ENCODE peak calls at places on chromosomes 6 and 20, in six cellular contexts. One of them, this sample, is unnamed.

GRCh38 chr20:22962567-22963439 is 72.3 kb upstream of the SSTR4 start:
- DNase-seq in stimulated activated CD4-positive, alpha-beta T cell treated with anti-CD3 and anti-CD28 coated beads, Interleukin-2, amount 100 ng/mL, for 24 hours: no peak
- DNase-seq in activated T-cell treated with anti-CD3 and anti-CD28 coated beads, Interleukin-2, amount 50 U/mL, for 72 hours: no peak
- DNase-seq in kidney: no peak
- DNase-seq in Calu3: no peak
- DNase-seq in OCI-LY7: no peak
- DNase-seq in this sample: no peak

GRCh38 chr20:11891827-11892521 is 25.7 kb upstream of the BTBD3 start:
- DNase-seq in activated T-cell treated with anti-CD3 and anti-CD28 coated beads, Interleukin-2, amount 50 U/mL, for 72 hours: peak; percentile 70
- DNase-seq in stimulated activated CD4-positive, alpha-beta T cell treated with anti-CD3 and anti-CD28 coated beads, Interleukin-2, amount 100 ng/mL, for 24 hours: peak; percentile 54
- DNase-seq in OCI-LY7: no peak
- DNase-seq in kidney: peak; percentile 71
- DNase-seq in Calu3: peak; percentile 63
- DNase-seq in this sample: peak; percentile 83

GRCh38 chr6:137749595-137750215 is 117.4 kb upstream of the TNFAIP3 start:
- DNase-seq in stimulated activated CD4-positive, alpha-beta T cell treated with anti-CD3 and anti-CD28 coated beads, Interleukin-2, amount 100 ng/mL, for 24 hours: no peak
- DNase-seq in OCI-LY7: no peak
- DNase-seq in kidney: no peak
- DNase-seq in activated T-cell treated with anti-CD3 and anti-CD28 coated beads, Interleukin-2, amount 50 U/mL, for 72 hours: no peak
- DNase-seq in Calu3: no peak
- DNase-seq in this sample: peak; percentile 45

GRCh38 chr6:9225441-9225871 is 790.1 kb upstream of the SLC35B3 start:
- DNase-seq in kidney: no peak
- DNase-seq in Calu3: no peak
- DNase-seq in OCI-LY7: no peak
- DNase-seq in stimulated activated CD4-positive, alpha-beta T cell treated with anti-CD3 and anti-CD28 coated beads, Interleukin-2, amount 100 ng/mL, for 24 hours: no peak
- DNase-seq in activated T-cell treated with anti-CD3 and anti-CD28 coated beads, Interleukin-2, amount 50 U/mL, for 72 hours: no peak
- DNase-seq in this sample: no peak

GRCh38 chr6:149846321-149846720 is 17.8 kb downstream of the LRP11 start:
- DNase-seq in kidney: peak; percentile 83
- DNase-seq in stimulated activated CD4-positive, alpha-beta T cell treated with anti-CD3 and anti-CD28 coated beads, Interleukin-2, amount 100 ng/mL, for 24 hours: no peak
- DNase-seq in Calu3: peak; percentile 68
- DNase-seq in OCI-LY7: no peak
- DNase-seq in activated T-cell treated with anti-CD3 and anti-CD28 coated beads, Interleukin-2, amount 50 U/mL, for 72 hours: no peak
- DNase-seq in this sample: peak; percentile 72

GRCh38 chr20:701401-702129 is 26.0 kb upstream of the SCRT2 start:
- DNase-seq in Calu3: no peak
- DNase-seq in OCI-LY7: no peak
- DNase-seq in activated T-cell treated with anti-CD3 and anti-CD28 coated beads, Interleukin-2, amount 50 U/mL, for 72 hours: no peak
- DNase-seq in kidney: no peak
- DNase-seq in stimulated activated CD4-positive, alpha-beta T cell treated with anti-CD3 and anti-CD28 coated beads, Interleukin-2, amount 100 ng/mL, for 24 hours: no peak
- DNase-seq in this sample: no peak

GRCh38 chr6:159642995-159643394 is 50.0 kb downstream of the SOD2 start:
- DNase-seq in kidney: no peak
- DNase-seq in Calu3: no peak
- DNase-seq in stimulated activated CD4-positive, alpha-beta T cell treated with anti-CD3 and anti-CD28 coated beads, Interleukin-2, amount 100 ng/mL, for 24 hours: no peak
- DNase-seq in OCI-LY7: no peak
- DNase-seq in activated T-cell treated with anti-CD3 and anti-CD28 coated beads, Interleukin-2, amount 50 U/mL, for 72 hours: no peak
- DNase-seq in this sample: no peak

GRCh38 chr20:21237956-21238355 is 65.2 kb upstream of the XRN2 start:
- DNase-seq in activated T-cell treated with anti-CD3 and anti-CD28 coated beads, Interleukin-2, amount 50 U/mL, for 72 hours: no peak
- DNase-seq in OCI-LY7: no peak
- DNase-seq in Calu3: no peak
- DNase-seq in stimulated activated CD4-positive, alpha-beta T cell treated with anti-CD3 and anti-CD28 coated beads, Interleukin-2, amount 100 ng/mL, for 24 hours: no peak
- DNase-seq in kidney: no peak
- DNase-seq in this sample: peak; percentile 13

GRCh38 chr6:170018422-170019258 is 267.2 kb downstream of the ERMARD start:
- DNase-seq in Calu3: no peak
- DNase-seq in stimulated activated CD4-positive, alpha-beta T cell treated with anti-CD3 and anti-CD28 coated beads, Interleukin-2, amount 100 ng/mL, for 24 hours: no peak
- DNase-seq in kidney: no peak
- DNase-seq in OCI-LY7: no peak
- DNase-seq in activated T-cell treated with anti-CD3 and anti-CD28 coated beads, Interleukin-2, amount 50 U/mL, for 72 hours: no peak
- DNase-seq in this sample: no peak

GRCh38 chr20:51639206-51639832 is 96.8 kb upstream of the NFATC2 start:
- DNase-seq in stimulated activated CD4-positive, alpha-beta T cell treated with anti-CD3 and anti-CD28 coated beads, Interleukin-2, amount 100 ng/mL, for 24 hours: peak; percentile 80
- DNase-seq in Calu3: peak; percentile 86
- DNase-seq in OCI-LY7: peak; percentile 79
- DNase-seq in activated T-cell treated with anti-CD3 and anti-CD28 coated beads, Interleukin-2, amount 50 U/mL, for 72 hours: peak; percentile 73
- DNase-seq in kidney: no peak
- DNase-seq in this sample: peak; percentile 92

GRCh38 chr6:10658910-10659696 is 35.3 kb downstream of the C6orf52 start:
- DNase-seq in activated T-cell treated with anti-CD3 and anti-CD28 coated beads, Interleukin-2, amount 50 U/mL, for 72 hours: no peak
- DNase-seq in Calu3: no peak
- DNase-seq in kidney: no peak
- DNase-seq in OCI-LY7: no peak
- DNase-seq in stimulated activated CD4-positive, alpha-beta T cell treated with anti-CD3 and anti-CD28 coated beads, Interleukin-2, amount 100 ng/mL, for 24 hours: no peak
- DNase-seq in this sample: no peak

GRCh38 chr6:133609404-133610270 is 279.3 kb upstream of the TCF21 start:
- DNase-seq in OCI-LY7: no peak
- DNase-seq in Calu3: peak; percentile 77
- DNase-seq in kidney: no peak
- DNase-seq in stimulated activated CD4-positive, alpha-beta T cell treated with anti-CD3 and anti-CD28 coated beads, Interleukin-2, amount 100 ng/mL, for 24 hours: no peak
- DNase-seq in activated T-cell treated with anti-CD3 and anti-CD28 coated beads, Interleukin-2, amount 50 U/mL, for 72 hours: no peak
- DNase-seq in this sample: peak; percentile 36

GRCh38 chr6:84033523-84034451 is at the start of gene MRAP2:
- DNase-seq in kidney: peak; percentile 79
- DNase-seq in Calu3: peak; percentile 47
- DNase-seq in stimulated activated CD4-positive, alpha-beta T cell treated with anti-CD3 and anti-CD28 coated beads, Interleukin-2, amount 100 ng/mL, for 24 hours: peak; percentile 14
- DNase-seq in OCI-LY7: no peak
- DNase-seq in activated T-cell treated with anti-CD3 and anti-CD28 coated beads, Interleukin-2, amount 50 U/mL, for 72 hours: peak; percentile 6
- DNase-seq in this sample: peak; percentile 28

GRCh38 chr6:108752733-108753392 is 95.4 kb upstream of the ARMC2 start:
- DNase-seq in OCI-LY7: no peak
- DNase-seq in stimulated activated CD4-positive, alpha-beta T cell treated with anti-CD3 and anti-CD28 coated beads, Interleukin-2, amount 100 ng/mL, for 24 hours: no peak
- DNase-seq in activated T-cell treated with anti-CD3 and anti-CD28 coated beads, Interleukin-2, amount 50 U/mL, for 72 hours: no peak
- DNase-seq in kidney: no peak
- DNase-seq in Calu3: no peak
- DNase-seq in this sample: no peak

GRCh38 chr6:33609444-33610034 is 11.6 kb upstream of the ITPR3 start:
- DNase-seq in activated T-cell treated with anti-CD3 and anti-CD28 coated beads, Interleukin-2, amount 50 U/mL, for 72 hours: no peak
- DNase-seq in Calu3: no peak
- DNase-seq in stimulated activated CD4-positive, alpha-beta T cell treated with anti-CD3 and anti-CD28 coated beads, Interleukin-2, amount 100 ng/mL, for 24 hours: no peak
- DNase-seq in kidney: peak; percentile 75
- DNase-seq in OCI-LY7: peak; percentile 41
- DNase-seq in this sample: peak; percentile 62

GRCh38 chr20:61797200-61797599 is 268.5 kb downstream of the TAF4 start:
- DNase-seq in activated T-cell treated with anti-CD3 and anti-CD28 coated beads, Interleukin-2, amount 50 U/mL, for 72 hours: no peak
- DNase-seq in kidney: no peak
- DNase-seq in stimulated activated CD4-positive, alpha-beta T cell treated with anti-CD3 and anti-CD28 coated beads, Interleukin-2, amount 100 ng/mL, for 24 hours: no peak
- DNase-seq in Calu3: no peak
- DNase-seq in OCI-LY7: peak; percentile 75
- DNase-seq in this sample: no peak

GRCh38 chr6:105985816-105986632 is 100.1 kb upstream of the PRDM1 start:
- DNase-seq in OCI-LY7: no peak
- DNase-seq in stimulated activated CD4-positive, alpha-beta T cell treated with anti-CD3 and anti-CD28 coated beads, Interleukin-2, amount 100 ng/mL, for 24 hours: no peak
- DNase-seq in kidney: no peak
- DNase-seq in Calu3: no peak
- DNase-seq in activated T-cell treated with anti-CD3 and anti-CD28 coated beads, Interleukin-2, amount 50 U/mL, for 72 hours: no peak
- DNase-seq in this sample: no peak

GRCh38 chr6:101784094-101784493 is 390.6 kb downstream of the GRIK2 start:
- DNase-seq in kidney: no peak
- DNase-seq in Calu3: no peak
- DNase-seq in stimulated activated CD4-positive, alpha-beta T cell treated with anti-CD3 and anti-CD28 coated beads, Interleukin-2, amount 100 ng/mL, for 24 hours: no peak
- DNase-seq in activated T-cell treated with anti-CD3 and anti-CD28 coated beads, Interleukin-2, amount 50 U/mL, for 72 hours: no peak
- DNase-seq in OCI-LY7: no peak
- DNase-seq in this sample: no peak

GRCh38 chr6:50837589-50838445 is 19.1 kb downstream of the TFAP2B start:
- DNase-seq in stimulated activated CD4-positive, alpha-beta T cell treated with anti-CD3 and anti-CD28 coated beads, Interleukin-2, amount 100 ng/mL, for 24 hours: no peak
- DNase-seq in Calu3: no peak
- DNase-seq in activated T-cell treated with anti-CD3 and anti-CD28 coated beads, Interleukin-2, amount 50 U/mL, for 72 hours: no peak
- DNase-seq in kidney: no peak
- DNase-seq in OCI-LY7: no peak
- DNase-seq in this sample: no peak

GRCh38 chr6:12163744-12164507 is 126.2 kb upstream of the EDN1 start:
- DNase-seq in OCI-LY7: no peak
- DNase-seq in kidney: no peak
- DNase-seq in Calu3: no peak
- DNase-seq in activated T-cell treated with anti-CD3 and anti-CD28 coated beads, Interleukin-2, amount 50 U/mL, for 72 hours: no peak
- DNase-seq in stimulated activated CD4-positive, alpha-beta T cell treated with anti-CD3 and anti-CD28 coated beads, Interleukin-2, amount 100 ng/mL, for 24 hours: no peak
- DNase-seq in this sample: no peak

GRCh38 chr20:46774943-46775560 is 65.6 kb downstream of the SLC2A10 start:
- DNase-seq in kidney: no peak
- DNase-seq in OCI-LY7: no peak
- DNase-seq in Calu3: no peak
- DNase-seq in activated T-cell treated with anti-CD3 and anti-CD28 coated beads, Interleukin-2, amount 50 U/mL, for 72 hours: no peak
- DNase-seq in stimulated activated CD4-positive, alpha-beta T cell treated with anti-CD3 and anti-CD28 coated beads, Interleukin-2, amount 100 ng/mL, for 24 hours: no peak
- DNase-seq in this sample: no peak

GRCh38 chr20:12093062-12093796 is 175.5 kb downstream of the BTBD3 start:
- DNase-seq in stimulated activated CD4-positive, alpha-beta T cell treated with anti-CD3 and anti-CD28 coated beads, Interleukin-2, amount 100 ng/mL, for 24 hours: no peak
- DNase-seq in activated T-cell treated with anti-CD3 and anti-CD28 coated beads, Interleukin-2, amount 50 U/mL, for 72 hours: no peak
- DNase-seq in Calu3: no peak
- DNase-seq in kidney: no peak
- DNase-seq in OCI-LY7: no peak
- DNase-seq in this sample: no peak

GRCh38 chr6:157975456-157975855 is 6.2 kb upstream of the SYNJ2 start:
- DNase-seq in Calu3: no peak
- DNase-seq in activated T-cell treated with anti-CD3 and anti-CD28 coated beads, Interleukin-2, amount 50 U/mL, for 72 hours: no peak
- DNase-seq in kidney: no peak
- DNase-seq in OCI-LY7: no peak
- DNase-seq in stimulated activated CD4-positive, alpha-beta T cell treated with anti-CD3 and anti-CD28 coated beads, Interleukin-2, amount 100 ng/mL, for 24 hours: no peak
- DNase-seq in this sample: no peak

GRCh38 chr6:55777461-55777860 is 97.9 kb downstream of the BMP5 start:
- DNase-seq in kidney: no peak
- DNase-seq in activated T-cell treated with anti-CD3 and anti-CD28 coated beads, Interleukin-2, amount 50 U/mL, for 72 hours: no peak
- DNase-seq in Calu3: no peak
- DNase-seq in stimulated activated CD4-positive, alpha-beta T cell treated with anti-CD3 and anti-CD28 coated beads, Interleukin-2, amount 100 ng/mL, for 24 hours: no peak
- DNase-seq in OCI-LY7: no peak
- DNase-seq in this sample: no peak

GRCh38 chr20:32358883-32359632 is 927 bp downstream of the ASXL1 start:
- DNase-seq in kidney: peak; percentile 94
- DNase-seq in Calu3: peak; percentile 86
- DNase-seq in stimulated activated CD4-positive, alpha-beta T cell treated with anti-CD3 and anti-CD28 coated beads, Interleukin-2, amount 100 ng/mL, for 24 hours: peak; percentile 85
- DNase-seq in OCI-LY7: peak; percentile 77
- DNase-seq in activated T-cell treated with anti-CD3 and anti-CD28 coated beads, Interleukin-2, amount 50 U/mL, for 72 hours: peak; percentile 79
- DNase-seq in this sample: peak; percentile 77

GRCh38 chr6:26595669-26596269 is 984 bp upstream of the ABT1 start:
- DNase-seq in OCI-LY7: peak; percentile 92
- DNase-seq in stimulated activated CD4-positive, alpha-beta T cell treated with anti-CD3 and anti-CD28 coated beads, Interleukin-2, amount 100 ng/mL, for 24 hours: peak; percentile 91
- DNase-seq in kidney: peak; percentile 95
- DNase-seq in activated T-cell treated with anti-CD3 and anti-CD28 coated beads, Interleukin-2, amount 50 U/mL, for 72 hours: peak; percentile 89
- DNase-seq in Calu3: peak; percentile 95
- DNase-seq in this sample: peak; percentile 95

GRCh38 chr6:26199057-26199772 is 112.0 kb downstream of the HFE start:
- DNase-seq in kidney: peak; percentile 93
- DNase-seq in stimulated activated CD4-positive, alpha-beta T cell treated with anti-CD3 and anti-CD28 coated beads, Interleukin-2, amount 100 ng/mL, for 24 hours: peak; percentile 76
- DNase-seq in OCI-LY7: peak; percentile 96
- DNase-seq in activated T-cell treated with anti-CD3 and anti-CD28 coated beads, Interleukin-2, amount 50 U/mL, for 72 hours: peak; percentile 89
- DNase-seq in Calu3: peak; percentile 69
- DNase-seq in this sample: peak; percentile 95

GRCh38 chr20:19802492-19803158 is 44.6 kb downstream of the RIN2 start:
- DNase-seq in activated T-cell treated with anti-CD3 and anti-CD28 coated beads, Interleukin-2, amount 50 U/mL, for 72 hours: no peak
- DNase-seq in kidney: no peak
- DNase-seq in OCI-LY7: no peak
- DNase-seq in stimulated activated CD4-positive, alpha-beta T cell treated with anti-CD3 and anti-CD28 coated beads, Interleukin-2, amount 100 ng/mL, for 24 hours: no peak
- DNase-seq in Calu3: peak; percentile 32
- DNase-seq in this sample: peak; percentile 54

GRCh38 chr20:32588040-32588439 is 2.9 kb upstream of the NOL4L start:
- DNase-seq in OCI-LY7: no peak
- DNase-seq in stimulated activated CD4-positive, alpha-beta T cell treated with anti-CD3 and anti-CD28 coated beads, Interleukin-2, amount 100 ng/mL, for 24 hours: no peak
- DNase-seq in Calu3: no peak
- DNase-seq in kidney: no peak
- DNase-seq in activated T-cell treated with anti-CD3 and anti-CD28 coated beads, Interleukin-2, amount 50 U/mL, for 72 hours: no peak
- DNase-seq in this sample: no peak

GRCh38 chr6:149454405-149454848 is 30.4 kb downstream of the ZC3H12D start:
- DNase-seq in activated T-cell treated with anti-CD3 and anti-CD28 coated beads, Interleukin-2, amount 50 U/mL, for 72 hours: no peak
- DNase-seq in kidney: peak; percentile 98
- DNase-seq in OCI-LY7: no peak
- DNase-seq in Calu3: peak; percentile 27
- DNase-seq in stimulated activated CD4-positive, alpha-beta T cell treated with anti-CD3 and anti-CD28 coated beads, Interleukin-2, amount 100 ng/mL, for 24 hours: no peak
- DNase-seq in this sample: peak; percentile 60

GRCh38 chr6:27145731-27146455 is 101.6 kb upstream of the PRSS16 start:
- DNase-seq in activated T-cell treated with anti-CD3 and anti-CD28 coated beads, Interleukin-2, amount 50 U/mL, for 72 hours: peak; percentile 72
- DNase-seq in OCI-LY7: peak; percentile 93
- DNase-seq in Calu3: peak; percentile 75
- DNase-seq in kidney: peak; percentile 84
- DNase-seq in stimulated activated CD4-positive, alpha-beta T cell treated with anti-CD3 and anti-CD28 coated beads, Interleukin-2, amount 100 ng/mL, for 24 hours: peak; percentile 67
- DNase-seq in this sample: peak; percentile 86

GRCh38 chr6:37923514-37923913 is 104.0 kb downstream of the ZFAND3 start:
- DNase-seq in Calu3: no peak
- DNase-seq in kidney: no peak
- DNase-seq in activated T-cell treated with anti-CD3 and anti-CD28 coated beads, Interleukin-2, amount 50 U/mL, for 72 hours: no peak
- DNase-seq in OCI-LY7: no peak
- DNase-seq in stimulated activated CD4-positive, alpha-beta T cell treated with anti-CD3 and anti-CD28 coated beads, Interleukin-2, amount 100 ng/mL, for 24 hours: no peak
- DNase-seq in this sample: no peak